ENCODE peak calls at places on chromosomes 7 and 10, in five cellular contexts. V, A, G, Y and D are unnamed samples.

GRCh38 chr7:130400120-130400572 is 19.9 kb downstream of the CPA1 start:
- ATAC-seq in Y (no peak), G (peak), A (no peak), V (no peak), D (peak)

GRCh38 chr7:71019703-71020102 is 112.2 kb upstream of the GALNT17 start:
- ATAC-seq in A (no peak), V (no peak), Y (no peak), G (peak), D (peak)

GRCh38 chr10:80158126-80158525 is 25.6 kb downstream of the PLAC9 start:
- ATAC-seq in G (peak), V (no peak), Y (no peak), A (no peak), D (peak)

GRCh38 chr7:138799336-138799965 is 1.5 kb upstream of the ATP6V0A4 start:
- ATAC-seq in G (no peak), V (no peak), A (no peak), Y (no peak), D (no peak)

GRCh38 chr7:26500749-26501352 is 209.2 kb downstream of the SNX10 start:
- ATAC-seq in A (peak), V (peak), Y (peak), G (no peak), D (no peak)

GRCh38 chr10:129888784-129889616 is 75.1 kb downstream of the EBF3 start:
- ATAC-seq in V (peak), G (peak), Y (peak), A (peak), D (no peak)

GRCh38 chr7:149743481-149743880 is 29.9 kb downstream of the ZNF467 start:
- ATAC-seq in G (no peak), V (no peak), A (no peak), Y (no peak), D (no peak)

GRCh38 chr7:6338551-6339274 is 66.3 kb upstream of the CYTH3 start:
- ATAC-seq in Y (no peak), A (no peak), G (no peak), V (no peak), D (no peak)

GRCh38 chr10:91788527-91788926 is 9.7 kb upstream of the TNKS2 start:
- ATAC-seq in V (no peak), A (peak), G (no peak), Y (no peak), D (no peak)

GRCh38 chr10:25852364-25852941 is 81.6 kb upstream of the MYO3A start:
- ATAC-seq in Y (no peak), A (peak), V (no peak), G (no peak), D (no peak)

GRCh38 chr10:99742701-99743100 is 10.7 kb downstream of the CUTC start:
- ATAC-seq in G (no peak), A (no peak), Y (no peak), V (no peak), D (no peak)

GRCh38 chr10:73888514-73888913 is 14.2 kb upstream of the CAMK2G start:
- ATAC-seq in V (peak), Y (peak), A (no peak), G (no peak), D (no peak)

GRCh38 chr7:4830176-4830575 is 31.7 kb downstream of the PAPOLB start:
- ATAC-seq in A (peak), Y (peak), V (peak), G (peak), D (peak)

GRCh38 chr7:32093415-32094408 is 23.5 kb upstream of the PDE1C start:
- ATAC-seq in G (peak), A (no peak), Y (no peak), V (no peak), D (peak)

GRCh38 chr7:21572331-21572730 is 29.5 kb downstream of the DNAH11 start:
- ATAC-seq in G (no peak), V (no peak), Y (no peak), A (no peak), D (no peak)

GRCh38 chr10:80139290-80139689 is 6.8 kb downstream of the PLAC9 start:
- ATAC-seq in G (no peak), Y (no peak), A (no peak), V (no peak), D (no peak)

GRCh38 chr7:10239643-10240345 is 733.9 kb upstream of the PHF14 start:
- ATAC-seq in G (no peak), Y (no peak), A (no peak), V (no peak), D (no peak)

GRCh38 chr10:33216661-33217427 is 117.6 kb downstream of the NRP1 start:
- ATAC-seq in V (no peak), A (no peak), Y (no peak), G (no peak), D (no peak)

GRCh38 chr7:129160161-129160911 is 15.8 kb downstream of the TSPAN33 start:
- ATAC-seq in V (peak), Y (peak), A (peak), G (no peak), D (no peak)

GRCh38 chr7:151623766-151624165 is 104.1 kb upstream of the RHEB start:
- ATAC-seq in A (no peak), Y (no peak), G (no peak), V (no peak), D (no peak)

GRCh38 chr7:134866581-134866980 is 87.1 kb downstream of the CALD1 start:
- ATAC-seq in A (no peak), V (no peak), Y (no peak), G (peak), D (no peak)

GRCh38 chr10:17805440-17805839 is 3.7 kb upstream of the MRC1 start:
- ATAC-seq in Y (peak), V (peak), A (no peak), G (peak), D (no peak)

GRCh38 chr10:107054469-107055156 is 109.9 kb downstream of the SORCS1 start:
- ATAC-seq in G (no peak), Y (peak), A (no peak), V (no peak), D (no peak)

GRCh38 chr10:86036544-86036831 is 330.1 kb downstream of the GRID1 start:
- ATAC-seq in V (no peak), G (no peak), Y (no peak), A (no peak), D (no peak)

GRCh38 chr7:36966636-36967035 is 242.3 kb upstream of the AOAH start:
- ATAC-seq in V (no peak), G (no peak), A (no peak), Y (no peak), D (no peak)

GRCh38 chr7:133290041-133290440 is 37.2 kb downstream of the EXOC4 start:
- ATAC-seq in A (no peak), G (no peak), Y (no peak), V (no peak), D (no peak)